ENCODE peak calls at places on chromosomes 2 and 18, in four cellular contexts. O is SK-N-SH, U is BE2C, I is Peyer's patch. R is an unnamed sample.

GRCh38 chr2:180017764-180018163 is 10.7 kb upstream of the CWC22 start:
- DNase-seq in O (no peak), U (no peak), I (no peak), R (peak; percentile 22)

GRCh38 chr2:76870581-76870980 is 651.6 kb downstream of the LRRTM4 start:
- DNase-seq in O (no peak), U (no peak), I (no peak), R (no peak)

GRCh38 chr2:163601377-163601776 is 134.4 kb downstream of the FIGN start:
- DNase-seq in O (no peak), U (no peak), I (no peak), R (no peak)

GRCh38 chr2:6780765-6781274 is 84.9 kb downstream of the CMPK2 start:
- DNase-seq in O (peak; percentile 76), U (peak; percentile 65), I (peak; percentile 51), R (no peak)

GRCh38 chr2:42045956-42046748 is 1.7 kb upstream of the PKDCC start:
- DNase-seq in O (peak; percentile 85), U (peak; percentile 89), I (no peak), R (no peak)

GRCh38 chr2:155099784-155100183 is 401.3 kb downstream of the KCNJ3 start:
- DNase-seq in O (no peak), U (no peak), I (no peak), R (no peak)

GRCh38 chr2:36812196-36812595 is 115.7 kb downstream of the VIT start:
- DNase-seq in O (peak; percentile 53), U (no peak), I (no peak), R (no peak)

GRCh38 chr18:12307871-12308385 is at the start of gene TUBB6:
- DNase-seq in O (peak; percentile 90), U (peak; percentile 71), I (peak; percentile 72), R (peak; percentile 62)

GRCh38 chr2:157439792-157440186 is 4.1 kb downstream of the CYTIP start:
- DNase-seq in O (no peak), U (no peak), I (peak; percentile 67), R (peak; percentile 52)

GRCh38 chr2:234495076-234495800 is 1.6 kb downstream of the ARL4C start:
- DNase-seq in O (peak; percentile 56), U (no peak), I (no peak), R (peak; percentile 38)

GRCh38 chr2:234348081-234348480 is 148.8 kb downstream of the ARL4C start:
- DNase-seq in O (no peak), U (no peak), I (no peak), R (peak; percentile 25)

GRCh38 chr2:25340340-25340886 is 1.3 kb downstream of the DNMT3A start:
- DNase-seq in O (peak; percentile 91), U (peak; percentile 64), I (no peak), R (peak; percentile 62)

GRCh38 chr2:98761909-98762308 is 31.0 kb upstream of the MGAT4A start:
- DNase-seq in O (no peak), U (no peak), I (no peak), R (no peak)

GRCh38 chr2:116747103-116747502 is 1067.4 kb upstream of the DDX18 start:
- DNase-seq in O (peak; percentile 29), U (no peak), I (no peak), R (no peak)

GRCh38 chr2:67451086-67451832 is 54.1 kb downstream of the ETAA1 start:
- DNase-seq in O (no peak), U (peak; percentile 2), I (no peak), R (no peak)

GRCh38 chr2:120405769-120406119 is 59.8 kb downstream of the INHBB start:
- DNase-seq in O (no peak), U (no peak), I (no peak), R (peak; percentile 4)

GRCh38 chr2:8590940-8591339 is 90.9 kb upstream of the ID2 start:
- DNase-seq in O (no peak), U (no peak), I (no peak), R (no peak)

GRCh38 chr2:158172719-158173118 is 71.0 kb downstream of the UPP2 start:
- DNase-seq in O (peak; percentile 2), U (no peak), I (no peak), R (no peak)

GRCh38 chr2:179460101-179460500 is 195.5 kb upstream of the SESTD1 start:
- DNase-seq in O (no peak), U (no peak), I (no peak), R (no peak)

GRCh38 chr18:50644807-50645206 is 84.9 kb downstream of the MAPK4 start:
- DNase-seq in O (peak; percentile 27), U (peak; percentile 10), I (no peak), R (no peak)

GRCh38 chr2:101776172-101777043 is 78.9 kb downstream of the MAP4K4 start:
- DNase-seq in O (no peak), U (no peak), I (no peak), R (no peak)

GRCh38 chr2:197661626-197662025 is 13.8 kb downstream of the RFTN2 start:
- DNase-seq in O (no peak), U (no peak), I (no peak), R (no peak)

GRCh38 chr18:58842978-58843661 is 21.6 kb upstream of the ZNF532 start:
- DNase-seq in O (no peak), U (no peak), I (no peak), R (no peak)

GRCh38 chr2:144127693-144128092 is 392.2 kb downstream of the ZEB2 start:
- DNase-seq in O (no peak), U (no peak), I (no peak), R (no peak)

GRCh38 chr2:46970334-46971288 is 55.0 kb upstream of the MCFD2 start:
- DNase-seq in O (no peak), U (no peak), I (peak; percentile 92), R (peak; percentile 86)

GRCh38 chr2:234795272-234795920 is 156.4 kb upstream of the SH3BP4 start:
- DNase-seq in O (no peak), U (no peak), I (no peak), R (no peak)

GRCh38 chr18:57353137-57353939 is 981 bp downstream of the ST8SIA3 start:
- DNase-seq in O (peak; percentile 88), U (peak; percentile 87), I (no peak), R (no peak)

GRCh38 chr2:45302011-45302325 is 292.7 kb upstream of the SIX2 start:
- DNase-seq in O (no peak), U (no peak), I (no peak), R (no peak)

GRCh38 chr2:85258194-85258605 is 69.6 kb downstream of the TGOLN2 start:
- DNase-seq in O (no peak), U (no peak), I (no peak), R (no peak)

GRCh38 chr2:72893594-72894319 is 6.5 kb downstream of the SPR start:
- DNase-seq in O (peak; percentile 79), U (peak; percentile 65), I (peak; percentile 62), R (peak; percentile 65)

GRCh38 chr18:58438161-58438983 is 190.5 kb downstream of the ALPK2 start:
- DNase-seq in O (no peak), U (no peak), I (no peak), R (no peak)

GRCh38 chr2:12452211-12452610 is 264.5 kb upstream of the TRIB2 start:
- DNase-seq in O (no peak), U (peak; percentile 30), I (no peak), R (no peak)

GRCh38 chr18:40851014-40851429 is 1104.0 kb upstream of the PIK3C3 start:
- DNase-seq in O (no peak), U (no peak), I (no peak), R (no peak)

GRCh38 chr2:152715854-152716428 is 1.3 kb downstream of the PRPF40A start:
- DNase-seq in O (peak; percentile 37), U (peak; percentile 56), I (no peak), R (no peak)

DNA sequence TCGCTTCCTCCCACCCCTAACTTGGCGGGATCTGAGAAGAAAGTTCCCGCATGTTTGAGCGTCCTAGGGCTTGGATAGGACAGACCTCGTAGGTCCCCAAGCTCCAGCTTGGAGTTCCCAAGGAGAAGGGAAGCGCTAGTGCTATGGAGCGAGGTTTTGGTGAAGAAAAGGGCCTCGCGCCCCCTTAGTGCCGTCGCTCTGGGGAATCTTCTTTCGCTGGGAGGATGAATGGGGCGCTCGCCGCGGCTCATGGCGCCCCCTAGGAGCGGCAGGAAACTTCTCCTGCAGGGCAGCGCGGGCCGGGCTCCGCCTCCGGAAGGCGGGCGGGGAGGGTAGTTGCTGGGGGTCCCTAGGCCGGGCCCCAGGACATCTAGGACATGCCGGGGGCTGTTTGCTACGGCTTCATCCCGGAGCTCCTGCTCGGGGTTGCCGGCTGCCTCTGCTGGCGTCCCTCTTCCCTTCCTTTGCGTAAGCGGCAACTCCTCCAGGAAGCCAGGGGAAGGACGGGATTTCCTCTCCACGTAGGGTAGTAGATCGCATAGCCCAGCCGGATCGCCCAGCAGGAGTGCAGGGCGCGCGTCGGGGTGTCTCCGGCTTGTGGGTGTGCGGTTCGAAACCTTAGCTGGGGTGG is 11.9 kb upstream of the SKOR2 start:
- DNase-seq in O (peak; percentile 77), U (no peak), I (no peak), R (no peak)
- TF ChIP-seq CTCF in O (peak; percentile 37), U (peak; percentile 34), I (no peak), R (no peak)

GRCh38 chr2:10387033-10387432 is 61.1 kb downstream of the ODC1 start:
- DNase-seq in O (no peak), U (no peak), I (no peak), R (peak; percentile 42)
- H3K4me1 ChIP-seq in O (peaks cover 85% of the 10 kb centered on the region), U (peaks cover 58% of the 10 kb centered on the region), I (peaks cover 61% of the 10 kb centered on the region), R (peaks cover 36% of the 10 kb centered on the region)

DNA sequence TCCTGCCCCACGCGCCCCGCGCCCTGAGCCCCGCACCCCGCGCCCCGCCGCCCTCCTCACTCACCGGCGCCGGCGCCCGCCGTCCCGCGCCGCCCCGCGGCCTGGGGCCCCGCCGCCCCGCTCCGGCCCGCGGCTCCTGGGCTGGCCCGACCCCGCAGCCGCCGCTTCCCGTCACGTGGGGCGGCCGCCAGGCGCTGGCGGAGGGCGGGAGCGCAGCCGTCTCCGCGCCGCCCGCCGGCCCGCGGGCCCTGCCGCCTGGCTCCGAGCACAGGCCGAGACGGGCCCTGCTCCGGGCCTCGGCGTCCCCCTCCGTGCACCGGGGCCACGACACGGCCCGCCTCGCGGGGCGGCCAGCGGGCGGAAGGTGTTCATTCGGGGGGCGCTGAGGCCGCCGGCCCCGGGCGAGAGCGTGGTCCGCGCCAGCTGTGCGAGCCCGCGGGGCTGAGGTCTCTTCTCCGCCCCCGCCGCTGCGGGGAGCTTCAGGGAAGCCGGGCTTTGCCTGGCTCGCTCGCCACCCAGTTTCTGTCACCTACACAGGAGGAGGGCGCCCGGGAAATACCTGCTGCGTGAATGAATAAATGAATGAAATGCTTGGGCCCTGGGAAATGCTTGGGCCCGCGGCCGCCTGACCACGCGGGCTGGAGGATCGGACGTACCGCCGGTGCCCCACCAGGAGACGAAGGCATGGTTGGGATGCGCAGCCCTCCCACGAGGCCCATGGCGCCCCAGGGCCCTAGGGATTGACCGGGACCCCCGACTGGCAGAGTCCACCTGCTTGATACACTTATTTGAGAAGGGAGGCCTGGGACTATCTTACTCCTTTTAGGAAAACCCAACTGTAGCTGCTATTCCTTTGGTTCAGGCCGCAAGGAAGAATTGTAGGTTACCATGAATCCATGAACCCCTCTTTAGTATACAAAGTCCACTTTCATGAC is at the start of gene TGFBRAP1:
- DNase-seq in O (peak; percentile 93), U (peak; percentile 51), I (peak; percentile 74), R (peak; percentile 78)
- TF ChIP-seq CTCF in O (no peak), U (no peak), I (no peak), R (no peak)

GRCh38 chr2:44181648-44182047 is 13.0 kb downstream of the PPM1B start:
- DNase-seq in O (no peak), U (no peak), I (no peak), R (no peak)

GRCh38 chr2:44186800-44187199 is 18.1 kb downstream of the PPM1B start:
- DNase-seq in O (no peak), U (no peak), I (no peak), R (no peak)

GRCh38 chr2:44189104-44189503 is 20.4 kb downstream of the PPM1B start:
- DNase-seq in O (no peak), U (no peak), I (no peak), R (no peak)

GRCh38 chr2:44188696-44189095 is 20.0 kb downstream of the PPM1B start:
- DNase-seq in O (no peak), U (no peak), I (no peak), R (no peak)

GRCh38 chr2:44184106-44184505 is 15.4 kb downstream of the PPM1B start:
- DNase-seq in O (no peak), U (no peak), I (no peak), R (no peak)
- H3K4me1 ChIP-seq in O (no peaks in the 10 kb centered on the region), U (no peaks in the 10 kb centered on the region), I (no peaks in the 10 kb centered on the region), R (peaks cover 4% of the 10 kb centered on the region)